ENCODE peak calls at places on chromosome 18, in six cellular contexts. U is nephron progenitor cell, I is RWPE1, C is fibroblast of mammary gland, G is GM23338, A is BJ. J is an unnamed sample.

GRCh38 chr18:3706279-3707097 is 256.5 kb downstream of the TGIF1 start:
- DNase-seq in U (no peak), C (peak), A (no peak), G (no peak), I (no peak), J (no peak)

GRCh38 chr18:62384610-62385097 is 59.5 kb downstream of the TNFRSF11A start:
- DNase-seq in A (no peak), G (peak), I (peak), C (no peak), U (no peak), J (peak)

GRCh38 chr18:78295271-78295670 is 684.3 kb upstream of the SALL3 start:
- DNase-seq in A (no peak), U (no peak), C (no peak), G (no peak), I (no peak), J (no peak)

GRCh38 chr18:50189160-50189559 is 5.8 kb downstream of the MYO5B start:
- DNase-seq in U (no peak), A (no peak), G (no peak), C (no peak), I (no peak), J (no peak)

GRCh38 chr18:64668563-64668962 is 519.7 kb upstream of the LINC00305 start:
- DNase-seq in G (no peak), C (no peak), U (no peak), I (no peak), A (no peak), J (no peak)

GRCh38 chr18:12776821-12777471 is 74.1 kb downstream of the PSMG2 start:
- DNase-seq in G (peak), I (no peak), U (no peak), C (no peak), A (no peak), J (no peak)

GRCh38 chr18:59208602-59209001 is 11.4 kb upstream of the GRP start:
- DNase-seq in U (no peak), A (no peak), G (no peak), C (peak), I (peak), J (no peak)

GRCh38 chr18:61635901-61636528 is 256.8 kb downstream of the RNF152 start:
- DNase-seq in G (peak), C (peak), A (peak), U (peak), I (peak), J (peak)

GRCh38 chr18:70197042-70197441 is 8.4 kb downstream of the RTTN start:
- DNase-seq in I (no peak), U (no peak), C (peak), A (no peak), G (no peak), J (no peak)

GRCh38 chr18:62524443-62525200 is 1.8 kb downstream of the ZCCHC2 start:
- DNase-seq in I (no peak), A (no peak), U (peak), C (peak), G (peak), J (peak)

GRCh38 chr18:53148056-53148574 is 808.1 kb downstream of the DCC start:
- DNase-seq in I (no peak), A (no peak), C (no peak), U (peak), G (no peak), J (no peak)

GRCh38 chr18:58117685-58118403 is 73.8 kb downstream of the NEDD4L start:
- DNase-seq in C (peak), I (peak), G (no peak), A (no peak), U (no peak), J (no peak)

GRCh38 chr18:61546598-61546997 is 213.4 kb downstream of the CDH20 start:
- DNase-seq in A (peak), U (no peak), I (peak), G (no peak), C (peak), J (no peak)

GRCh38 chr18:38981382-38981781 is 1415.8 kb upstream of the CELF4 start:
- DNase-seq in A (no peak), I (no peak), U (no peak), C (no peak), G (no peak), J (no peak)

GRCh38 chr18:62690416-62690815 is 24.9 kb upstream of the PHLPP1 start:
- DNase-seq in G (no peak), C (no peak), A (no peak), I (no peak), U (no peak), J (no peak)

GRCh38 chr18:33960393-33960792 is 264.3 kb downstream of the NOL4 start:
- DNase-seq in C (no peak), A (no peak), I (no peak), G (no peak), U (no peak), J (no peak)

GRCh38 chr18:658947-659533 is 1.6 kb downstream of the TYMS start:
- DNase-seq in U (no peak), A (no peak), G (no peak), I (no peak), C (no peak), J (no peak)

GRCh38 chr18:76821356-76821874 is 942 bp upstream of the ZNF236 start:
- DNase-seq in I (no peak), A (no peak), G (no peak), U (no peak), C (no peak), J (no peak)

GRCh38 chr18:11767935-11768334 is 78.9 kb downstream of the GNAL start:
- DNase-seq in U (no peak), G (no peak), C (no peak), A (no peak), I (peak), J (no peak)

GRCh38 chr18:57542801-57543427 is 43.6 kb downstream of the FECH start:
- DNase-seq in I (no peak), A (peak), G (no peak), U (peak), C (peak), J (no peak)

GRCh38 chr18:63741769-63742168 is 33.4 kb upstream of the SERPINB7 start:
- DNase-seq in I (peak), C (peak), A (no peak), G (peak), U (no peak), J (no peak)

GRCh38 chr18:70166668-70167067 is 38.8 kb downstream of the RTTN start:
- DNase-seq in U (no peak), C (no peak), A (no peak), G (no peak), I (no peak), J (no peak)

GRCh38 chr18:59012815-59013677 is 126.6 kb upstream of the SEC11C start:
- DNase-seq in C (no peak), G (no peak), U (no peak), I (no peak), A (no peak), J (no peak)

GRCh38 chr18:59067873-59068272 is 71.8 kb upstream of the SEC11C start:
- DNase-seq in C (peak), U (peak), G (peak), I (no peak), A (no peak), J (no peak)

GRCh38 chr18:22946841-22947240 is 13.7 kb downstream of the RBBP8 start:
- DNase-seq in U (no peak), I (no peak), C (peak), G (no peak), A (peak), J (no peak)

GRCh38 chr18:37505321-37505720 is 60.3 kb downstream of the CELF4 start:
- DNase-seq in C (no peak), U (no peak), A (no peak), I (no peak), G (no peak), J (no peak)

GRCh38 chr18:63883617-63884016 is 3.9 kb upstream of the SERPINB2 start:
- DNase-seq in C (peak), I (no peak), U (no peak), A (no peak), G (no peak), J (no peak)

GRCh38 chr18:37669991-37670534 is 104.5 kb upstream of the CELF4 start:
- DNase-seq in C (no peak), I (no peak), U (no peak), G (peak), A (no peak), J (no peak)

GRCh38 chr18:35442701-35443100 is 55.1 kb downstream of the INO80C start:
- DNase-seq in G (no peak), I (no peak), U (no peak), A (no peak), C (no peak), J (no peak)

GRCh38 chr18:35444636-35445035 is 53.1 kb downstream of the INO80C start:
- DNase-seq in A (no peak), G (no peak), U (no peak), C (no peak), I (no peak), J (no peak)

GRCh38 chr18:35443434-35443833 is 54.3 kb downstream of the INO80C start:
- DNase-seq in U (no peak), I (no peak), G (no peak), C (no peak), A (no peak), J (no peak)

GRCh38 chr18:35443847-35444246 is 53.9 kb downstream of the INO80C start:
- DNase-seq in U (no peak), G (no peak), I (no peak), C (no peak), A (no peak), J (no peak)

GRCh38 chr18:35441857-35442595 is 55.7 kb downstream of the INO80C start:
- DNase-seq in C (no peak), U (no peak), G (no peak), A (no peak), I (peak), J (no peak)
- TF ChIP-seq CTCF in C (no peak), U (no peak), G (no peak), A (no peak), I (no peak), J (no peak)

DNA sequence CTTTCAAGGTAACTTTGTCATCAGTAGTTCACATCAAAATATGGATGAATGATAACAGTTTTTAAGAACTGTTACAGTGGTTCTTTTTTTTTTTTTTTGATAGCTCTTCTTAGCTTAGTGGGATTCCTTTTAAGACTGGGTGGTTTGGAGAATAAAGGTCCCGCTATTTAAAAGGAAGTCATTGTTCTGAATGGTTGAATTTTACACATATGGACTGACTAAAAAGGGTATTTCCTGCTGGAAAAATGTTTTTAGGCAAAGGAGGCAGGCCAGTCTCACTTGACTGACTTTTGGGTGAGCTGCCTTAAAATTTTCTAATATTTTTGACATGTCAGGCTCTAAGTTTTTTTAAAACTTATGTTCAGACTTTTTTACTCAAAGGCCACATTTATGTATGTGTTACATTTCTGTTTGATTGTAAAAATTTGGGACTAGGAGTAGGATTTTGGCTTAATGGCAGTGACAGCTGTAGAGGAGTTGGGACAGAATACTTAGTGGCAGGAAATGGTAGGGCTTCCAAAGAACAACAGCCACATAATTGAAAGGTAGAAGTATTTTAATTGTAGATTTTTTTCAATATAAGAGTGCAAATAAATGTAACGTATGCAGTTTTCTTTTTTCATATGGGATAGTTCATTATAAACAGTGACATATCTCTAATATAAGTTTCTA is 13.7 kb downstream of the VAPA start:
- DNase-seq in G (no peak), A (no peak), C (no peak), I (no peak), U (no peak), J (no peak)
- TF ChIP-seq CTCF in G (no peak), A (no peak), C (no peak), I (no peak), U (no peak), J (no peak)

GRCh38 chr18:9008203-9008708 is 94.2 kb upstream of the NDUFV2 start:
- DNase-seq in C (no peak), A (no peak), I (no peak), U (no peak), G (no peak), J (no peak)
- TF ChIP-seq CTCF in C (no peak), A (no peak), I (no peak), U (no peak), G (no peak), J (no peak)

GRCh38 chr18:75247041-75247551 is 36.5 kb downstream of the TSHZ1 start:
- DNase-seq in I (no peak), C (peak), U (no peak), G (no peak), A (no peak), J (no peak)

GRCh38 chr18:75247601-75248421 is 37.2 kb downstream of the TSHZ1 start:
- DNase-seq in A (no peak), I (peak), C (peak), U (no peak), G (no peak), J (no peak)

GRCh38 chr18:75241705-75242104 is 31.1 kb downstream of the TSHZ1 start:
- DNase-seq in U (no peak), A (no peak), I (no peak), G (no peak), C (no peak), J (no peak)

GRCh38 chr18:75244914-75245313 is 34.3 kb downstream of the TSHZ1 start:
- DNase-seq in I (no peak), U (no peak), G (no peak), C (no peak), A (no peak), J (no peak)

DNA sequence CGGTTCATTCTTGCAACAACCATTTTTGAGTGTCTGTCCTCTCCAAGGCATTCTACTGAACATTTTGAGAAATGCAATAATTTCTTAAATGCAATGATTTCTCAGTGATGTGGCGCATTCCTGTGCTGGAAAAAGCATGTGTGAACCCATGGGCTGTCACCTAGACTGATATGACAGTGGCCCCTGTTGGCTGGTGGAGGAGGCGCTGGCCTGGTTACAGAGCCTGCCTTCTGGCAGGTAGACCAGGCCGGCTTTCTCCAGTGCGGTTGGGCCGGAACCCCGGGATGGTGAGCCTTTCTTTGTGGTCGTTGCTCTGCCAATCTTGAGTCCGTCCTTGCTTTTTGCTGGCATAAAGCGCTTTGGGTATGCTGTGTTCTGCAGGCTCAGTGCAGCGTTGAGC is 33.7 kb downstream of the TSHZ1 start:
- DNase-seq in C (no peak), U (no peak), I (no peak), A (no peak), G (peak), J (no peak)
- TF ChIP-seq CTCF in C (no peak), U (peak), I (no peak), A (peak), G (peak), J (peak)

J was measured in progenitor cell of endocrine pancreas.